ENCODE peak calls at places on chromosomes 12 and 14, in ten cellular contexts. V is prostate gland; M is heart right ventricle; I is astrocyte; T is A549; G is naive thymus-derived CD4-positive, alpha-beta T cell; A is lung; X is uterus; L is right lobe of liver; F is PC-3. O is an unnamed sample.

GRCh38 chr14:73287071-73287470 is 49.8 kb downstream of the PAPLN start:
- DNase-seq in V (peak; percentile 25), M (no peak), I (no peak), T (no peak), G (no peak), A (no peak), X (no peak), L (no peak), F (no peak), O (no peak)

GRCh38 chr12:32821293-32822089 is 65.8 kb upstream of the YARS2 start:
- DNase-seq in V (no peak), M (no peak), I (peak; percentile 37), T (no peak), G (no peak), A (no peak), X (no peak), L (no peak), F (no peak), O (peak; percentile 17)

GRCh38 chr14:92987713-92988510 is 65.0 kb downstream of the CHGA start:
- DNase-seq in V (no peak), M (no peak), I (no peak), T (no peak), G (no peak), A (no peak), X (no peak), L (no peak), F (no peak), O (no peak)

GRCh38 chr14:47422191-47422590 is 253.2 kb downstream of the MDGA2 start:
- DNase-seq in V (no peak), M (no peak), I (no peak), T (no peak), G (no peak), A (no peak), X (no peak), L (no peak), F (no peak), O (no peak)

GRCh38 chr12:14408208-14408607 is 42.7 kb downstream of the ATF7IP start:
- DNase-seq in V (no peak), M (no peak), I (peak; percentile 51), T (no peak), G (peak; percentile 23), A (no peak), X (no peak), L (no peak), F (peak; percentile 15), O (no peak)

GRCh38 chr14:59275668-59276067 is 87.2 kb downstream of the DAAM1 start:
- DNase-seq in V (no peak), M (no peak), I (peak; percentile 93), T (peak; percentile 45), G (no peak), A (no peak), X (no peak), L (no peak), F (peak; percentile 100), O (peak; percentile 92)

GRCh38 chr12:32501835-32502333 is 102.5 kb downstream of the FGD4 start:
- DNase-seq in V (no peak), M (peak; percentile 28), I (peak; percentile 76), T (no peak), G (no peak), A (no peak), X (peak; percentile 28), L (no peak), F (no peak), O (peak; percentile 80)

GRCh38 chr12:100826323-100826722 is 31.7 kb downstream of the ANO4 start:
- DNase-seq in V (peak; percentile 24), M (peak; percentile 6), I (peak; percentile 37), T (peak; percentile 8), G (no peak), A (peak; percentile 29), X (peak; percentile 14), L (peak; percentile 32), F (peak; percentile 61), O (peak; percentile 51)

DNA sequence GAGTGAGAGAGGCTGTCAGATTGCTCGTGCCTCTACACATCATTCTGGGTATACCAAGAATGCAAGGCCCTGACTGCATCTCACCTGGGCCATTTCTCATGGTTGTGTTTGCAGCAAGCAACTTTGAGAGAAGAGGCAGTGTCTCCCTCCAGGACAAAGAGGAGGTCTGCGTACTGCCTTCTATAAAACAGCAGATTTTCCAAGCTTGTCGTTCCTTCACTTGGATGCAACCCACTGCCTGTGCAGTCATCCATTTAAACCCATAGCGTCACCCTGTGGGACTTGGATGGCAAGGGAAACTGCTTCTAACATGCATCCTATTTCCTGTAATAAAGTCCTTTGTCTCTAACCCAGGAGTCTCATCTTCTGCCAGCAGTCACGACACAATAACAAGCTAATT is 1.3 kb downstream of the POMT2 start:
- DNase-seq in V (no peak), M (no peak), I (no peak), T (no peak), G (no peak), A (no peak), X (no peak), L (no peak), F (peak; percentile 49), O (no peak)
- H3K4me3 ChIP-seq in V (no peak overlapping the region), M (no peak overlapping the region), I (no peak overlapping the region), T (peak overlapping the region; percentile 99), G (no peak overlapping the region), A (no peak overlapping the region), X (no peak overlapping the region), L (no peak overlapping the region), F (peak overlapping the region; percentile 86), O (peak overlapping the region; percentile 89)

DNA sequence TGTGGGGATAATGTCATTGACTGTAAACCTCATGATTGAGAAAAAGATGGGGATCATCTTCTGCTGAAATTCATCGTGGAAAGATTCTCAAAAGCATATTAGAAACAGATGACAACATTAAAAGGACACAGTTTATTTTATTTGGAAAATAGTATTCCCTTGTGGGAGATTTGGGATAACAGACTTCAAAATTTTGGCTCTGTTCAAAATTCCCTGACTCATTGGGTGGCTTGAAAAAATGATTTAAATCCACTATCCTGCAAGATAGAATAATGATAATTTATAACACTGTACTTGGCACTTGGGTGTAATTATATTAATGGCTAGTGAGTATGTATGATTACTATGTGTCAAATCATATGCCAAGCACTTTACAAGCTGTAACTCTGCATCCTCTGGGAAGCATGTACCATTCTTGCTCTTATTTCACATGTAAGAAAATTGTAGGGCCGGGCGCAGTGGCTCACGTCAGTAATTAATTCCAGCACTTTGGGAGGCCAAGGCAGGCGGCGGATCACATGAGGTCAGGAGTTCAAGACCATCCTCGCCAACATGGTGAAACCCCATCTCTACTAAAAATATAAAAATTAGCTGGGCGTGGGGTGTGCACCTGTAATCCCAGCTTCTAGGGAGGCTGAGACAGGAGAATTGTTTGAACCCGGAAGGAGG is 128.8 kb downstream of the LMNTD1 start:
- DNase-seq in V (no peak), M (no peak), I (no peak), T (no peak), G (no peak), A (no peak), X (no peak), L (no peak), F (no peak), O (no peak)
- H3K4me1 ChIP-seq in V (no peaks in the 10 kb centered on the region), M (peaks cover 5% of the 10 kb centered on the region), I (no peaks in the 10 kb centered on the region), T (peaks cover 9% of the 10 kb centered on the region), G (no peaks in the 10 kb centered on the region), A (no peaks in the 10 kb centered on the region), X (no peaks in the 10 kb centered on the region), L (no peaks in the 10 kb centered on the region), F (peaks cover 19% of the 10 kb centered on the region), O (peaks cover 9% of the 10 kb centered on the region)

DNA sequence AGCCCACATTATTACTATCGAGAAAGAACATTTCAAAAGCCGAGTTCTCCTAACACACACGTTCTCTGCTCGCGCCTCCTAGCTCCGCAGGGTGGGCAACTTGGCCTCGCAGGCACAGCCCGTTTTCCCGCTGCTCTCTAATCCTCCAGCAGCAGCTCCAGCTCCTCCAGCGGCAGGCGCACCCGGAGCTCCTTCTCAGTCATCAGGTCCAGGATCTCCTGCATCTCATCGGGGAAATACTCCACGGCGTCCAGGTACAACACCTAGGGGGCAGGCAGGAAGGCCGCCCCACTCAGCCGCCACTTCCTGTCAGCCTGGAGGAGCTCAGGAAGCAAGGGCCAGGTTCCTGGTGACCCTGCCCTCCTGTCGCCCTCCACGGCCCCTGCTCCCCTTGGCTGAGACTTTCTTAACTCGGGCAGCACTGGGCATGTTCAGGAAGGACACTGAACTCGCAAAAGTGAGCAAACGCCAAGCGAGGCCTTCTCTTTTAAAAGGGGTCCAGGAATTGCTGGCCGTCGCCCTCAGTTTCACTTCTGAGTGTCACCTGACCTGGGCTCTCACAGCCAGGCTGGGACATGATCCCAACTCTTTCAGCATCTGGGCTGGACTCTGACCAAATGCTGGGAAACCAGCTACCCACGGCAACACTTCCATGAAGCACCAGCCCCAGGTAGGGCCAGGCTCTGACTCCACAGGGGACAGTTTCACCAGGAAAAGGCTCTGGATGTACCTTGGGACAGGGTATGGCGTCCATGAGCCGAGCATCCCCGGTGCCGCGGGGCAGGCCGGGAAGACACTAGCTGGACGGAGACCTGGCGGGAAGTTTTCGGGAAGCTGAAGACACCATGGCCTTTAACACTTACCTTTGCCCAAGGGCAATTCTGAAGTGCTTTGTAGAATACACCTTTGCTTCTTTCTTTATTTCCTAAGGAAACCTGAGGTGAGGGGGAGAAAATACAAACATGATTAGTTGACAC is 22.1 kb downstream of the PSMC1 start:
- DNase-seq in V (no peak), M (no peak), I (no peak), T (no peak), G (no peak), A (no peak), X (no peak), L (peak; percentile 72), F (no peak), O (no peak)
- H3K27ac ChIP-seq in V (no peak overlapping the region), M (peak overlapping the region; percentile 50), I (no peak overlapping the region), T (no peak overlapping the region), G (no peak overlapping the region), A (no peak overlapping the region), X (no peak overlapping the region), L (peak overlapping the region; percentile 83), F (no peak overlapping the region), O (no peak overlapping the region)

GRCh38 chr14:54529811-54530210 is 20.1 kb downstream of the CGRRF1 start:
- DNase-seq in V (peak; percentile 64), M (no peak), I (peak; percentile 42), T (no peak), G (no peak), A (no peak), X (no peak), L (no peak), F (peak; percentile 87), O (peak; percentile 17)

GRCh38 chr14:54535126-54535525 is 25.4 kb downstream of the CGRRF1 start:
- DNase-seq in V (no peak), M (no peak), I (no peak), T (no peak), G (no peak), A (no peak), X (no peak), L (no peak), F (peak; percentile 31), O (no peak)

GRCh38 chr14:54528973-54529372 is 19.3 kb downstream of the CGRRF1 start:
- DNase-seq in V (no peak), M (no peak), I (no peak), T (no peak), G (no peak), A (no peak), X (no peak), L (no peak), F (no peak), O (no peak)

GRCh38 chr14:54533100-54533499 is 23.4 kb downstream of the CGRRF1 start:
- DNase-seq in V (no peak), M (no peak), I (no peak), T (no peak), G (no peak), A (no peak), X (no peak), L (no peak), F (no peak), O (no peak)

DNA sequence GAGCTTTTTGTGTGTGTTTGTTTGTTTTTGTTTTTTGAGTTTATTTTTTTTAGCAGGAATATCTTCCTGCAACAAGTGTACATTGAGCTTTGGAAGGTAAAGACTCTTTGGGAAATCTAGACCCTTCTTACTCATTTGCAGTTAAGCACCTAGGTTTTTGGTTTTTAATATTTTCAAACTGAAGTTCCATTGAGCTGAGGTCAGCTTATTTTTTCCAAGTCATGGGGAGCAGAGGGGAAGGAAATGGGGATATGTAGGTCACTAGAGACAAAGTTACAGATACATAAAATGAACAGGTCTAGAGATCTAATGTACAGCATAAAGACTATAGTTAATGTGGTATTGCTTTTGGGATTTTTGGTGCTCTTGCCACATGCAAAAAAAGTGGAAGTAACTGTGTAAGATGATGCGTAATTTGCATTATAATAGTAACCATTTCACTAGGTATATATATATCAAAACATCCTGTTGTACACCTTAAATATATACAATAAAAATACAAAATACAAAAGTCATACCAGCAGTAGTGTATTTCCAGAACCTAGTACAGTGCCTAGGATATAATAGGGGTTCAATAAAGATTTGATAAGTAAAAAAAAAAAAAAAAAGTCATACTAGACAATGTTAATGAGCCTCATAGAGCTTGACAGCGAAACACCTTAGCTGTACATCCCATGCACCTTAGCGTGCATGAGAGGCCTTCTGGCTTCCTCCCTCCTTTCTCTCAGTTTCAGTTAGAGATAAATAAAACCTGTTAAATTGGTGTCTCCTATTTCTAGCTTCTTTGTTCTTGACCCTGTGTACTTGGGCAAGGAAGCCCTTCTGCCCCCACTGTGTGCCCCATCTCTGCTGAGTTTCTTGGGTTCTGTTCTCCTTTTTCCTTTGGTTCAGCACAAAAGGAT is 22.7 kb downstream of the CGRRF1 start:
- DNase-seq in V (no peak), M (no peak), I (no peak), T (no peak), G (no peak), A (no peak), X (no peak), L (no peak), F (no peak), O (no peak)
- H3K4me3 ChIP-seq in V (no peak overlapping the region), M (no peak overlapping the region), I (no peak overlapping the region), T (no peak overlapping the region), G (no peak overlapping the region), A (no peak overlapping the region), X (no peak overlapping the region), L (no peak overlapping the region), F (no peak overlapping the region), O (no peak overlapping the region)